ENCODE peak calls at places on chromosomes 12 and 14, in four cellular contexts. H, B, G and C are unnamed samples.

GRCh38 chr12:4794503-4794902 is 74.3 kb downstream of the GALNT8 start:
- DNase-seq in H (no peak), B (no peak), G (no peak), C (no peak)

GRCh38 chr12:3078086-3078820 is 1.1 kb downstream of the TSPAN9 start:
- DNase-seq in H (no peak), B (peak), G (no peak), C (no peak)

GRCh38 chr12:23906329-23906728 is 43.1 kb downstream of the SOX5 start:
- DNase-seq in H (no peak), B (no peak), G (no peak), C (no peak)

GRCh38 chr12:106634206-106634605 is 51.4 kb downstream of the RFX4 start:
- DNase-seq in H (no peak), B (no peak), G (no peak), C (no peak)

GRCh38 chr12:1422604-1423315 is 171.6 kb downstream of the FBXL14 start:
- DNase-seq in H (peak), B (no peak), G (no peak), C (no peak)

GRCh38 chr12:82299617-82300016 is 58.6 kb downstream of the CCDC59 start:
- DNase-seq in H (no peak), B (no peak), G (no peak), C (no peak)

GRCh38 chr12:32486158-32486557 is 86.8 kb downstream of the FGD4 start:
- DNase-seq in H (no peak), B (no peak), G (no peak), C (no peak)

GRCh38 chr14:102527255-102528232 is 18.0 kb upstream of the ANKRD9 start:
- DNase-seq in H (no peak), B (peak), G (no peak), C (no peak)

GRCh38 chr12:105418232-105418631 is 87.7 kb downstream of the C12orf75 start:
- DNase-seq in H (no peak), B (peak), G (no peak), C (peak)

GRCh38 chr14:33480589-33481184 is 470.2 kb downstream of the EGLN3 start:
- DNase-seq in H (no peak), B (no peak), G (no peak), C (no peak)

GRCh38 chr12:132623072-132623869 is 4.7 kb downstream of the P2RX2 start:
- DNase-seq in H (no peak), B (no peak), G (no peak), C (no peak)

GRCh38 chr14:36057452-36058142 is 118.9 kb downstream of the PTCSC3 start:
- DNase-seq in H (no peak), B (no peak), G (no peak), C (no peak)

GRCh38 chr14:74792249-74793039 is 29.3 kb downstream of the YLPM1 start:
- DNase-seq in H (no peak), B (no peak), G (no peak), C (no peak)

GRCh38 chr12:94760786-94761185 is 110.4 kb upstream of the TMCC3 start:
- DNase-seq in H (no peak), B (no peak), G (no peak), C (no peak)

GRCh38 chr14:103502877-103503276 is 19.8 kb downstream of the CKB start:
- DNase-seq in H (no peak), B (no peak), G (no peak), C (no peak)

GRCh38 chr14:55881577-55882241 is 236.5 kb upstream of the PELI2 start:
- DNase-seq in H (no peak), B (no peak), G (no peak), C (no peak)

GRCh38 chr12:569803-570236 is 93.4 kb downstream of the NINJ2 start:
- DNase-seq in H (peak), B (peak), G (peak), C (peak)

GRCh38 chr12:32454866-32455265 is 55.5 kb downstream of the FGD4 start:
- DNase-seq in H (no peak), B (no peak), G (no peak), C (no peak)

GRCh38 chr12:1691123-1692007 is 495 bp downstream of the ADIPOR2 start:
- DNase-seq in H (peak), B (peak), G (peak), C (no peak)

GRCh38 chr12:99984271-99985128 is at the start of gene ANKS1B:
- DNase-seq in H (peak), B (peak), G (no peak), C (no peak)

GRCh38 chr12:47111392-47111778 is 31.6 kb upstream of the AMIGO2 start:
- DNase-seq in H (peak), B (no peak), G (no peak), C (no peak)

GRCh38 chr14:39145266-39145966 is 24.7 kb downstream of the TRAPPC6B start:
- DNase-seq in H (no peak), B (no peak), G (no peak), C (no peak)

GRCh38 chr14:61342486-61342885 is 21.1 kb downstream of the PRKCH start:
- DNase-seq in H (no peak), B (no peak), G (peak), C (no peak)

GRCh38 chr12:121992059-121992879 is 29.4 kb upstream of the BCL7A start:
- DNase-seq in H (no peak), B (peak), G (no peak), C (peak)

GRCh38 chr14:80927385-80927989 is 14.1 kb downstream of the CEP128 start:
- DNase-seq in H (no peak), B (no peak), G (no peak), C (no peak)

GRCh38 chr14:98953544-98954346 is 318.3 kb downstream of the BCL11B start:
- DNase-seq in H (no peak), B (peak), G (no peak), C (peak)

GRCh38 chr14:89624500-89625156 is 207.6 kb upstream of the FOXN3 start:
- DNase-seq in H (no peak), B (no peak), G (no peak), C (no peak)

GRCh38 chr12:2287151-2287550 is 234.4 kb downstream of the CACNA1C start:
- DNase-seq in H (no peak), B (no peak), G (no peak), C (no peak)

GRCh38 chr12:84508325-84508861 is 404.2 kb downstream of the SLC6A15 start:
- DNase-seq in H (peak), B (peak), G (no peak), C (no peak)
- TF ChIP-seq CTCF in H (peak), B (no peak), G (no peak), C (peak)

GRCh38 chr12:65565601-65566560 is 258.4 kb upstream of the HMGA2 start:
- DNase-seq in H (no peak), B (no peak), G (no peak), C (peak)
- TF ChIP-seq CTCF in H (no peak), B (no peak), G (no peak), C (no peak)

DNA sequence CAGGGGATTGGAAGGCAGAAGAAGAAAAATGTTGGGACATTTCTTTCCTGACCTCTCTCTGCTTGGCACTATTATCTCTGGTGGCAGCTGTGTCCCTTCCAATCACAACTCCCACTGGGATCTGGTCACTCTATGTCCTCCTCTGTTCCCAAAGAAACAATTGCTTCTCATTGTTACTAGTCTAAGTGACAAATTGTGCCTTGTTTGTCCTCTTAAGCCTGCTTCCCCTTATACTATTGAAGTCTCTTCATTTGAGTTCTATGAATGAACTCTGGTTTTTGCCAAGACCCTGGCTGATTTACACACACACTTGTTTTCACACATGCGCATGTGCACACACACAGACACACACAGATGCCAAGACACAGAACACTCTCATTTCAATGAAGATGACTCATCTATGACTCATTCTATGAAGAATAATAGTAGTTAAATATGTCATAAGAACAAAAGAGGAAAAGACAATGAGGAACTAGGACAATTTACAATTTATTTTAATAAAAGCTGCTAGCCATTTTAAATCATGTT is 83.0 kb upstream of the FAR2 start:
- DNase-seq in H (no peak), B (no peak), G (no peak), C (no peak)
- TF ChIP-seq CTCF in H (no peak), B (no peak), G (no peak), C (no peak)

DNA sequence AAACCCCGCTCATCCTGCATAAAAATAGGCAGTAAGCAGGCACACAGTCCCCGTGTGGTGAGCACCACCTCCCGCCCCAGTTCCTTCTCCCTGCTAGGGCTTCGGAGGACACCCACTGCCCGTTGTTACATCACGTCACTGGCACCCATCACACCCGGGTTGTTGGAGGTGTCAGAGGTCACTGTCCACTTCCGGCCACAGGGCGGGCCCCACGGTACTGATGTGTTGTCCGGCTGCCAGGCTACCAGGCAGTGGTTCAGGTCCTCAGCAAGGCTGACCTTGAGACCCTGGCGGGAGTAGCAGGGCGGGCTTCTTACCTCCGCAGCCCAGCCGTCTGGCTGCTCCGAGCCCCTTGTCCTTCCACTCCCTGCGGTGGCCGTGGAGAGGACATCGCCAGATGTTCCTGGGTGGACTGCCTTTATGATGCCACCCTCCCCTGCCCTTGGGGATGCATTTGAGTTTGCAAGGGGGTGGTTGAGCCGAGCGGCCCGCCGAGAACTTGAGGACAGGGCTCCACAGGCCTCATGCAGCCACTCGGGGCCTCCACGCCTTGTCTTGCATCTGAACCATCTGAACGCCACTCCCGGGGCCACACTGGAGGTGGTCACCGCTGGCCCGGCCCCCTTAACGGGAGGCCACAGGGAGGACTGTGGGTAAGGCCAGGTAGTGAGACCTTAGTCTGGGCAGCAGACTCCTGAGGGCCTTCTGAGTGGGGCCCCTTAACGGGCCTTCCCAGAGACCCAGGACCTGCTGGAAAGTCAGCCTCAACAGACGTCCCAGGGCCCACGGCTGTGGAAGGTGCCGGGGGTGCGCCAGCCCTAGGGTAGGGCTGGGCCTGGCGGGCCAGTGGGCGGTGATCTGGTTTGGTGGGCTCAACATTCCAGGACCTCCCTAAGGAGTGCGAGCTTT is 27.1 kb upstream of the PLD4 start:
- DNase-seq in H (no peak), B (no peak), G (no peak), C (no peak)
- TF ChIP-seq CTCF in H (no peak), B (no peak), G (no peak), C (no peak)

DNA sequence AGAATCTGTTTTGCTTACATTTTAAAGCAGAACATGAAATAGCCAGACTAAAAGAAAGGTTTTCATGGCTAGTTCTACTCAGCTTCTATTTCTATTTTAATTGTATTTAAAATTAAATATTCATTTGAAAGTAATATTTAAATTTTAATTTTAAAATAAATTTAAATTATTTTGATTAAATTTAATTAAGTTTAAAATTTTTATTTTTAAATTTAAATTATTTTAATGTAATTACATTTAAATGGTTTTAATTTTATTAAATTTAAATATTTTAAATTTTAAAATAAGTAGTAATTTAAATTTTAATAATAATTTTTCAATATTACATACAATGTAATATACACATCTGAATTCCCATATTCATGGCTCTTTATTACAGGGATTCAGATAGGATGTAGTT is 17.3 kb upstream of the KCNK10 start:
- DNase-seq in H (no peak), B (no peak), G (no peak), C (no peak)
- TF ChIP-seq CTCF in H (no peak), B (no peak), G (no peak), C (no peak)

DNA sequence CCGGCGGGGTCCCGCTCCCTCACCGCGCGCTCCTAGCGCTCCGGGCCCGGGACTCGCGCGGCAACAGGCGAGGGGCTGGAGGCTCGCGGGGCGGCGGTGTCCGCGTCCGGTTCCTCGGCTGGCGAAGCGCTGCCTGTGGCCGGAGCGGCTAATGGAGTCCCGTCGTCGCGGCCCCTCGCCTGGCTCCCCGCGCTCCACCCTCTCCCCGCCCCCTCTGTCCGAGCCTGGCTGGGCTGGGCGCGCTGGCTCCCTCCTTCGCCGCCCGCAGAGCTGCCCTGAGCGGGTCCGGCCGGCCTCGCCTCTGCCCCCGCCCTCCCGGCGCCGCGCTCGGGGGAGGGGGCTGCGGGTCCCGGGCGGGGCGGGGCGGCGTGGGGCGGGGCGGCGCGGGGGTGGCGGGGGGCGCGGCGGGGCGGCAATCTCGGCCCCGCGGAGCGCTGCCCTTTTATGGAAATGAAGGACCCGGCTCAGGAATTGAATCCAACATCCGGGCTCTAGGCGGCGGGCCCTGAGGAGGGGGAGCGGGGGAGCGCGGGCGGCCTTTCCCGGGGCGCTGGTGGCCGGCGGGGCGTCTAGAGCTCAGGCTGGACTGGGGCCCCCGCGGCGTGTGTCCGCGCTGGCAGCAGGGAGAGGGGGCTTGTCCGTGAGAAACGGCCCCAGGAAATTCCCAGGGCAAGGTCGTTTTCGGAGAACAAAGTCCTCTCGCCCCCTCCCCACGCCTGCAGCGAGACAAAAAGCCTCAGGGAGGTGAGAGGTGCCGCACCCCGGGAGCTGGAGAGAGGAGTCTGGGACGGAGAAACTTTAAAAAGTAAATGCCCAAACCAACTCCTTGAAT is at the start of gene FERMT2:
- DNase-seq in H (peak), B (peak), G (peak), C (peak)
- TF ChIP-seq CTCF in H (no peak), B (no peak), G (no peak), C (no peak)

DNA sequence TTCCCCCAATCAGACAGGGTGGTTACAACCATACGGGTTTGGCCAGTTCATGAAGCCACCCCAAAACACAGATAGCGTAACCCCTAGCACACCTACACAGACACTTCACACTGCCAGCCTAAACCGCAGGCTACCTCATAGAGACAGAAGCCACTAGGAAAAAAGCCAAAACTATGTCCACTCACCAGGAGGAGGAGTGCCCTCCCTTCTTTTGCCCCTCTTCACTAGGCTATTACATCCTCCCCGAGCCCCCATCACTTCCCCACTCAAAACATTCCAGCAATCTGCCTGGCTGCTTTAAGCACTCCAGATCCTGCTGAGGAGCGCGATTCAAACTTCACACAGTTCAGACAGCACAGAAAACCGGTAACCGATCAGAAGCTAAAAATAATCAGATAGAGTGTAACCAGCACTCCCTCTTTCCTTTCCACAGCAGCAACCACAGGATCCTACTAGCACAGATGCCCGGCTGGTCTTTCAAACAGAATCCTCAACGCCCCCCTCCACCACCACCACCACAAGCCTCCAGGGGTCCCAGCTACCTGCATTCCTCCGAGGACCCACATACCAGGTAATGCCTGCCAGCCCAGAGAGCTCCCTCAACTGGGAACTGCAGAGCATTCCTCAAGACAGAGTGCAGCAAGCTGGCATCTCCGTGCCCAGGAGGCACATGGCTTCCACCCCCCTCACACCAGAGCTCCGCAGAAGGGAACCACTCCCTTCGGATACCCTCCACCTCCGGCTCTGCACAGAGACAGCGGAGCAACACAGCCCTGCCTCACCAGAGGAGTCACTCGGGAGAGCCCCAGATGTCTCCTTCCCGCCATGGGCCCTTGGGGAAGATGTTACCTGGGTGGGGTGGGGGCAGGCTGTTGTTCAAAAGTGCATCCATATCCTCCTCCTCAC is 1.5 kb downstream of the CHD4 start:
- DNase-seq in H (peak), B (peak), G (no peak), C (no peak)
- TF ChIP-seq CTCF in H (peak), B (no peak), G (no peak), C (no peak)